ENCODE peak calls at places on chromosomes 4 and X, in four cellular contexts. J is sigmoid colon, T is A673, H is left lung. E is an unnamed sample.

GRCh38 chrX:68433155-68433980 is at the start of gene OPHN1:
- DNase-seq in J (peak; percentile 90), T (peak; percentile 69), H (peak; percentile 88), E (no peak)

GRCh38 chrX:115968436-115969252 is 201.9 kb upstream of the AGTR2 start:
- DNase-seq in H (peak; percentile 79), T (no peak), J (peak; percentile 82), E (no peak)

GRCh38 chr4:1842339-1842895 is 13.5 kb downstream of the LETM1 start:
- DNase-seq in T (no peak), H (no peak), J (no peak), E (no peak)

GRCh38 chr4:5785806-5786680 is 75.0 kb downstream of the EVC start:
- DNase-seq in T (no peak), H (no peak), J (peak; percentile 53), E (no peak)

GRCh38 chrX:118345045-118345400 is 883 bp upstream of the WDR44 start:
- DNase-seq in H (no peak), J (no peak), T (no peak), E (no peak)

GRCh38 chr4:13160906-13161305 is 323.2 kb downstream of the RAB28 start:
- DNase-seq in H (no peak), T (no peak), J (no peak), E (no peak)

GRCh38 chr4:183468210-183469095 is 24.0 kb downstream of the CDKN2AIP start:
- DNase-seq in J (no peak), T (no peak), H (no peak), E (no peak)

GRCh38 chrX:64150775-64151174 is 54.7 kb downstream of the AMER1 start:
- DNase-seq in J (no peak), T (no peak), H (no peak), E (no peak)

GRCh38 chrX:132737743-132738142 is 220.7 kb downstream of the HS6ST2 start:
- DNase-seq in J (no peak), H (no peak), T (peak; percentile 24), E (peak; percentile 15)

GRCh38 chr4:159018062-159018629 is 84.7 kb upstream of the RAPGEF2 start:
- DNase-seq in T (no peak), J (no peak), H (no peak), E (no peak)

GRCh38 chr4:28092610-28093009 is 1232.0 kb downstream of the STIM2 start:
- DNase-seq in T (no peak), J (no peak), H (no peak), E (no peak)

GRCh38 chr4:12583286-12583685 is 900.9 kb downstream of the RAB28 start:
- DNase-seq in H (no peak), J (no peak), T (no peak), E (no peak)

GRCh38 chr4:40954119-40954668 is 204.4 kb downstream of the NSUN7 start:
- DNase-seq in H (no peak), J (no peak), T (no peak), E (no peak)

GRCh38 chrX:120419465-120419864 is 49.6 kb downstream of the LAMP2 start:
- DNase-seq in H (no peak), T (peak; percentile 35), J (no peak), E (no peak)

GRCh38 chrX:136999021-136999420 is 34.8 kb downstream of the GPR101 start:
- DNase-seq in J (no peak), T (peak; percentile 23), H (no peak), E (no peak)

GRCh38 chr4:80322716-80323115 is 12.8 kb upstream of the CFAP299 start:
- DNase-seq in J (no peak), T (no peak), H (no peak), E (no peak)

GRCh38 chrX:1165535-1166196 is 46.8 kb downstream of the CRLF2 start:
- DNase-seq in T (peak; percentile 76), H (peak; percentile 21), J (peak; percentile 63), E (no peak)

GRCh38 chr4:37675587-37676290 is 10.4 kb downstream of the RELL1 start:
- DNase-seq in H (no peak), T (no peak), J (no peak), E (no peak)

GRCh38 chr4:134024251-134024650 is 177.3 kb downstream of the PABPC4L start:
- DNase-seq in T (peak; percentile 43), H (no peak), J (no peak), E (no peak)

GRCh38 chr4:153564630-153565525 is 98.7 kb downstream of the TMEM131L start:
- DNase-seq in H (no peak), J (no peak), T (peak; percentile 54), E (no peak)

GRCh38 chrX:41822917-41823316 is 98.9 kb downstream of the GPR82 start:
- DNase-seq in H (no peak), J (no peak), T (no peak), E (no peak)

GRCh38 chrX:57906790-57907189 is 3.5 kb downstream of the ZXDA start:
- DNase-seq in J (no peak), T (peak; percentile 38), H (no peak), E (no peak)

GRCh38 chr4:172662113-172662512 is 506.5 kb upstream of the GALNT7 start:
- DNase-seq in H (no peak), J (no peak), T (no peak), E (no peak)

GRCh38 chr4:57876934-57877554 is 766.9 kb upstream of the IGFBP7 start:
- DNase-seq in T (no peak), H (no peak), J (no peak), E (no peak)

GRCh38 chr4:106530816-106531215 is 162.2 kb upstream of the GIMD1 start:
- DNase-seq in H (no peak), T (no peak), J (no peak), E (no peak)

GRCh38 chr4:173821031-173821430 is 291.0 kb upstream of the HAND2 start:
- DNase-seq in J (no peak), T (no peak), H (no peak), E (no peak)

GRCh38 chrX:153971632-153972367 is at the start of gene HCFC1:
- DNase-seq in T (peak; percentile 97), J (peak; percentile 98), H (peak; percentile 94), E (peak; percentile 85)

GRCh38 chr4:161554372-161554990 is 609.3 kb downstream of the FSTL5 start:
- DNase-seq in H (no peak), J (no peak), T (peak; percentile 56), E (no peak)

GRCh38 chr4:127604949-127605709 is 27.6 kb upstream of the INTU start:
- DNase-seq in T (peak; percentile 64), J (no peak), H (no peak), E (no peak)

GRCh38 chr4:7831330-7831729 is 108.3 kb downstream of the AFAP1 start:
- DNase-seq in H (no peak), T (peak; percentile 43), J (peak; percentile 40), E (no peak)

GRCh38 chr4:92270908-92271307 is 32.9 kb upstream of the GRID2 start:
- DNase-seq in J (no peak), T (no peak), H (no peak), E (no peak)

GRCh38 chr4:119132306-119132705 is 3.3 kb upstream of the MYOZ2 start:
- DNase-seq in J (no peak), H (no peak), T (no peak), E (no peak)

GRCh38 chrX:154506483-154507332 is 9.3 kb downstream of the FAM3A start:
- DNase-seq in J (no peak), T (no peak), H (no peak), E (no peak)

GRCh38 chr4:141246243-141246642 is 25.5 kb downstream of the ZNF330 start:
- DNase-seq in T (no peak), J (no peak), H (no peak), E (no peak)

GRCh38 chr4:108596389-108596788 is 24.0 kb upstream of the RPL34 start:
- DNase-seq in T (no peak), H (no peak), J (no peak), E (no peak)

GRCh38 chr4:53507671-53508286 is 83.5 kb downstream of the LNX1 start:
- DNase-seq in T (peak; percentile 11), J (peak; percentile 72), H (peak; percentile 76), E (no peak)

GRCh38 chr4:53507058-53507457 is 84.2 kb downstream of the LNX1 start:
- DNase-seq in J (no peak), H (no peak), T (no peak), E (no peak)

GRCh38 chr4:53508446-53508845 is 82.8 kb downstream of the LNX1 start:
- DNase-seq in J (no peak), T (no peak), H (no peak), E (no peak)

GRCh38 chr4:53510316-53510715 is 81.0 kb downstream of the LNX1 start:
- DNase-seq in J (no peak), T (no peak), H (no peak), E (no peak)

DNA sequence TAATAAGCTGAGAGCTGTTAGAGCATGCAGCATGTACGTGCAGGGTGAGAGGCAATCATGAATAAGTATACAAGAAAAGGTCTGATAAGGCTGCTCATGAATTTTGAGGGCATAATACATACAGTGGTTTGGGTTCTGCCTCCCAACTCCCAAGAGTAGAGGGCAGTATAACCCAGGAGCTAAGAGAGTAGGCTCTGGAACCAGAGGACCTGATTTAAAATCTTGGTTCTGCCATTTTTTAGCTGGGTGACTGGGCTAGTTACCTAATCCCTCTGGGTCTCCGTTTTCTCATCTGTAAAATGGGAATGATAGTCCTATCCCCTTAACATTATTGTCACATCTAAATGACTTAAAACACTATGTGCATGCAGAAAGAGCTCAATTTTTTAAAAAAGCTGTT is 85.3 kb downstream of the LNX1 start:
- DNase-seq in J (no peak), H (no peak), T (no peak), E (no peak)
- TF ChIP-seq CTCF in J (no peak), H (no peak), T (no peak), E (no peak)

GRCh38 chrX:103550415-103551051 is 31.2 kb upstream of the RAB40A start:
- DNase-seq in T (no peak), J (no peak), H (no peak), E (no peak)
- TF ChIP-seq CTCF in T (no peak), J (no peak), H (no peak), E (no peak)

GRCh38 chrX:8737883-8738282 is 5.9 kb upstream of the ANOS1 start:
- DNase-seq in H (no peak), J (no peak), T (no peak), E (no peak)

GRCh38 chrX:8741981-8742380 is 10.0 kb upstream of the ANOS1 start:
- DNase-seq in H (no peak), T (no peak), J (no peak), E (no peak)

GRCh38 chrX:8743126-8743732 is 11.3 kb upstream of the ANOS1 start:
- DNase-seq in T (peak; percentile 64), J (no peak), H (peak; percentile 77), E (peak; percentile 46)

DNA sequence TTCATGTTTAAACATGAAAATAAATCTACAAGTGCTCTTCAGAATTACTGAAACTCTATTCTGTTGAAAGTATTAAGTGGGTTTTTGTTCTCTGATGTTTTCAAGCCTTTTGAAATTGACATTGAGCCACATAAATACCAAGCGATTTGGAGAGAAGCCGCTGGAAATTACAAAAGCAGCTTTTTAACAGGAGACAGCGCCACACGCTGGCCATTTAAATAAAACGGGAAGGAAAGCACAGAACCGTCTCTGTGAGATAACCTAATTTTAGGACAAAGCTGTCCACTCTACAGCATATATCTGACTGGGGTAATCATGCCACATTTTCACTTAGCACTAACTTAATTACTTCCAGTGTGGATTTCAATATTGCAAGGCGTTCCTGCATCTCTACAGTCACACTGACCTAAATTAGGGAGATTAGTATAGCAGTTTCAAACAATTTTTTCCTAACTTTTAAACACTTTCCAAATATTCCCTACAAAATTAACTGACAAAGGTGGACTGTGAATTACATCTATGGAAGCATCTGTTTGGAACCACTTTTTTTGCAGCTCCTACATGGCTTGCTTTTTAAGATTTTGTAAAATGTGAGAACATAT is 6.8 kb upstream of the ANOS1 start:
- DNase-seq in J (no peak), H (no peak), T (peak; percentile 65), E (no peak)
- TF ChIP-seq CTCF in J (peak; percentile 49), H (peak; percentile 38), T (peak; percentile 78), E (peak; percentile 63)

GRCh38 chrX:111719426-111720210 is 38.6 kb downstream of the ALG13 start:
- DNase-seq in H (no peak), J (no peak), T (peak; percentile 4), E (no peak)
- TF ChIP-seq CTCF in H (no peak), J (no peak), T (peak; percentile 55), E (no peak)